ENCODE peak calls at places on chromosomes 1 and 21, in four cellular contexts. G, N, X and D are unnamed samples.
A peak's percentile ranks its signal among the peaks of the same experiment; 100 is the strongest.

GRCh38 chr1:94384485-94385353 is 33.5 kb upstream of the ABCD3 start:
- DNase-seq in G (no peak), N (peak; percentile 2), X (peak; percentile 6), D (no peak)

GRCh38 chr1:178918955-178919354 is 48.1 kb upstream of the ANGPTL1 start:
- DNase-seq in G (no peak), N (no peak), X (no peak), D (no peak)

GRCh38 chr1:186740324-186740723 is 60.1 kb upstream of the PTGS2 start:
- DNase-seq in G (no peak), N (no peak), X (no peak), D (no peak)

GRCh38 chr1:230400007-230400344 is 26.2 kb downstream of the PGBD5 start:
- DNase-seq in G (no peak), N (no peak), X (no peak), D (no peak)

GRCh38 chr1:64471724-64472276 is 1.9 kb downstream of the CACHD1 start:
- DNase-seq in G (peak; percentile 69), N (peak; percentile 30), X (no peak), D (no peak)

GRCh38 chr21:46071082-46071481 is 26.8 kb upstream of the COL6A2 start:
- DNase-seq in G (no peak), N (no peak), X (no peak), D (no peak)

GRCh38 chr1:2240251-2241156 is 12.4 kb downstream of the SKI start:
- DNase-seq in G (peak; percentile 66), N (no peak), X (no peak), D (no peak)

GRCh38 chr1:22780696-22781095 is 70.1 kb downstream of the EPHB2 start:
- DNase-seq in G (peak; percentile 37), N (peak; percentile 66), X (peak; percentile 39), D (peak; percentile 81)

GRCh38 chr1:165073402-165074007 is 283.0 kb downstream of the LMX1A start:
- DNase-seq in G (peak; percentile 74), N (peak; percentile 75), X (peak; percentile 79), D (peak; percentile 76)

GRCh38 chr1:232207089-232207723 is 422.7 kb downstream of the SIPA1L2 start:
- DNase-seq in G (no peak), N (no peak), X (peak; percentile 28), D (no peak)

GRCh38 chr1:40274331-40274730 is 16.3 kb downstream of the ZMPSTE24 start:
- DNase-seq in G (no peak), N (no peak), X (no peak), D (no peak)

GRCh38 chr1:84078108-84078823 is 65.8 kb upstream of the PRKACB start:
- DNase-seq in G (peak; percentile 59), N (no peak), X (peak; percentile 18), D (peak; percentile 50)

GRCh38 chr1:228141082-228141870 is 1.2 kb downstream of the GUK1 start:
- DNase-seq in G (peak; percentile 75), N (no peak), X (peak; percentile 59), D (no peak)

GRCh38 chr21:35366348-35367085 is 317.4 kb upstream of the RUNX1 start:
- DNase-seq in G (peak; percentile 85), N (no peak), X (no peak), D (no peak)

GRCh38 chr1:9164919-9165318 is 36.0 kb upstream of the GPR157 start:
- DNase-seq in G (no peak), N (no peak), X (peak; percentile 51), D (no peak)

GRCh38 chr21:33025106-33025470 is 647 bp upstream of the OLIG2 start:
- DNase-seq in G (no peak), N (peak; percentile 81), X (no peak), D (no peak)

GRCh38 chr1:23796466-23797271 is 3.9 kb downstream of the GALE start:
- DNase-seq in G (no peak), N (no peak), X (no peak), D (no peak)

GRCh38 chr1:7420706-7421105 is 350.4 kb upstream of the VAMP3 start:
- DNase-seq in G (no peak), N (no peak), X (no peak), D (no peak)

GRCh38 chr1:26695417-26696190 is at the start of gene ARID1A:
- DNase-seq in G (peak; percentile 98), N (peak; percentile 99), X (peak; percentile 96), D (peak; percentile 96)

GRCh38 chr1:6471086-6471841 is 5.3 kb upstream of the TNFRSF25 start:
- DNase-seq in G (no peak), N (no peak), X (no peak), D (no peak)

GRCh38 chr1:80064524-80064923 is 1058.0 kb upstream of the ADGRL4 start:
- DNase-seq in G (peak; percentile 9), N (no peak), X (peak; percentile 72), D (no peak)

GRCh38 chr1:198699167-198700015 is 60.6 kb downstream of the PTPRC start:
- DNase-seq in G (peak; percentile 67), N (peak; percentile 70), X (peak; percentile 73), D (peak; percentile 65)

GRCh38 chr1:248886237-248886895 is 19.7 kb upstream of the PGBD2 start:
- DNase-seq in G (peak; percentile 14), N (peak; percentile 61), X (no peak), D (no peak)

GRCh38 chr1:15418811-15419515 is 9.3 kb downstream of the EFHD2 start:
- DNase-seq in G (no peak), N (no peak), X (no peak), D (peak; percentile 40)
- H3K79me2 ChIP-seq in G (peaks cover 83% of the 10 kb centered on the region), N (no peaks in the 10 kb centered on the region), X (peaks cover 82% of the 10 kb centered on the region), D (peaks cover 77% of the 10 kb centered on the region)

GRCh38 chr1:205316179-205316578 is 5.4 kb downstream of the NUAK2 start:
- DNase-seq in G (no peak), N (no peak), X (no peak), D (no peak)
- H3K79me2 ChIP-seq in G (peaks cover 99% of the 10 kb centered on the region), N (peaks cover 95% of the 10 kb centered on the region), X (peaks cover 59% of the 10 kb centered on the region), D (no peaks in the 10 kb centered on the region)

GRCh38 chr1:156282143-156282478 is 514 bp downstream of the SMG5 start:
- DNase-seq in G (no peak), N (no peak), X (peak; percentile 58), D (no peak)

GRCh38 chr1:156276966-156277381 is 5.7 kb downstream of the SMG5 start:
- DNase-seq in G (peak; percentile 58), N (no peak), X (no peak), D (no peak)

GRCh38 chr1:156281281-156282142 is 1.1 kb downstream of the SMG5 start:
- DNase-seq in G (peak; percentile 91), N (peak; percentile 30), X (peak; percentile 44), D (peak; percentile 79)

GRCh38 chr1:156282479-156283222 is at the start of gene SMG5:
- DNase-seq in G (peak; percentile 99), N (peak; percentile 99), X (peak; percentile 100), D (peak; percentile 99)

GRCh38 chr1:156279837-156280236 is 2.8 kb downstream of the SMG5 start:
- DNase-seq in G (no peak), N (no peak), X (no peak), D (no peak)
- H3K79me2 ChIP-seq in G (peaks cover 59% of the 10 kb centered on the region), N (peaks cover 51% of the 10 kb centered on the region), X (peaks cover 69% of the 10 kb centered on the region), D (peaks cover 63% of the 10 kb centered on the region)

GRCh38 chr1:62210960-62211359 is 16.3 kb downstream of the L1TD1 start:
- DNase-seq in G (peak; percentile 30), N (no peak), X (no peak), D (no peak)

GRCh38 chr1:62213075-62213914 is 18.6 kb downstream of the L1TD1 start:
- DNase-seq in G (no peak), N (no peak), X (no peak), D (no peak)

GRCh38 chr1:62209931-62210595 is 15.4 kb downstream of the L1TD1 start:
- DNase-seq in G (peak; percentile 58), N (no peak), X (peak; percentile 75), D (no peak)

GRCh38 chr1:62208970-62209369 is 14.3 kb downstream of the L1TD1 start:
- DNase-seq in G (no peak), N (no peak), X (no peak), D (no peak)

GRCh38 chr1:62212411-62212810 is 17.8 kb downstream of the L1TD1 start:
- DNase-seq in G (no peak), N (no peak), X (no peak), D (no peak)
- H3K79me2 ChIP-seq in G (no peaks in the 10 kb centered on the region), N (no peaks in the 10 kb centered on the region), X (no peaks in the 10 kb centered on the region), D (no peaks in the 10 kb centered on the region)